ENCODE peak calls at places on chromosomes 13 and 19, in eight cellular contexts. One of them, this sample, is unnamed.

GRCh38 chr19:13790354-13790753 is 4.9 kb upstream of the ZSWIM4 start:
- DNase-seq in HFF-Myc: no peak
- DNase-seq in CD4-positive, alpha-beta T cell: no peak
- DNase-seq in T-helper 2 cell: no peak
- DNase-seq in hypothalamus: no peak
- DNase-seq in stimulated activated CD8-positive, alpha-beta memory T cell treated with anti-CD3 and anti-CD28 coated beads, Interleukin-15, amount 100 ng/mL, for 48 hours: no peak
- DNase-seq in SK-N-MC: no peak
- DNase-seq in T follicular helper cell: no peak
- DNase-seq in this sample: no peak

GRCh38 chr13:101942535-101943157 is 459.2 kb downstream of the FGF14 start:
- DNase-seq in T-helper 2 cell: no peak
- DNase-seq in CD4-positive, alpha-beta T cell: no peak
- DNase-seq in HFF-Myc: no peak
- DNase-seq in T follicular helper cell: no peak
- DNase-seq in stimulated activated CD8-positive, alpha-beta memory T cell treated with anti-CD3 and anti-CD28 coated beads, Interleukin-15, amount 100 ng/mL, for 48 hours: no peak
- DNase-seq in hypothalamus: no peak
- DNase-seq in SK-N-MC: peak; percentile 63
- DNase-seq in this sample: no peak

GRCh38 chr13:35283856-35284255 is 192.6 kb downstream of the MAB21L1 start:
- DNase-seq in HFF-Myc: peak; percentile 31
- DNase-seq in T-helper 2 cell: no peak
- DNase-seq in stimulated activated CD8-positive, alpha-beta memory T cell treated with anti-CD3 and anti-CD28 coated beads, Interleukin-15, amount 100 ng/mL, for 48 hours: no peak
- DNase-seq in T follicular helper cell: no peak
- DNase-seq in SK-N-MC: no peak
- DNase-seq in CD4-positive, alpha-beta T cell: no peak
- DNase-seq in hypothalamus: no peak
- DNase-seq in this sample: no peak

GRCh38 chr19:55340784-55341147 is 1.1 kb downstream of the KMT5C start:
- DNase-seq in SK-N-MC: no peak
- DNase-seq in T-helper 2 cell: no peak
- DNase-seq in T follicular helper cell: no peak
- DNase-seq in CD4-positive, alpha-beta T cell: no peak
- DNase-seq in hypothalamus: no peak
- DNase-seq in stimulated activated CD8-positive, alpha-beta memory T cell treated with anti-CD3 and anti-CD28 coated beads, Interleukin-15, amount 100 ng/mL, for 48 hours: no peak
- DNase-seq in HFF-Myc: no peak
- DNase-seq in this sample: no peak

GRCh38 chr19:58569191-58569942 is 3.8 kb downstream of the MZF1 start:
- DNase-seq in SK-N-MC: no peak
- DNase-seq in CD4-positive, alpha-beta T cell: no peak
- DNase-seq in T follicular helper cell: no peak
- DNase-seq in hypothalamus: no peak
- DNase-seq in stimulated activated CD8-positive, alpha-beta memory T cell treated with anti-CD3 and anti-CD28 coated beads, Interleukin-15, amount 100 ng/mL, for 48 hours: no peak
- DNase-seq in HFF-Myc: no peak
- DNase-seq in T-helper 2 cell: no peak
- DNase-seq in this sample: no peak

GRCh38 chr13:40275155-40275554 is 391.3 kb downstream of the FOXO1 start:
- DNase-seq in CD4-positive, alpha-beta T cell: no peak
- DNase-seq in T follicular helper cell: no peak
- DNase-seq in hypothalamus: no peak
- DNase-seq in SK-N-MC: no peak
- DNase-seq in T-helper 2 cell: no peak
- DNase-seq in HFF-Myc: no peak
- DNase-seq in stimulated activated CD8-positive, alpha-beta memory T cell treated with anti-CD3 and anti-CD28 coated beads, Interleukin-15, amount 100 ng/mL, for 48 hours: no peak
- DNase-seq in this sample: no peak

GRCh38 chr19:53871448-53871847 is 3.8 kb downstream of the MYADM start:
- DNase-seq in stimulated activated CD8-positive, alpha-beta memory T cell treated with anti-CD3 and anti-CD28 coated beads, Interleukin-15, amount 100 ng/mL, for 48 hours: no peak
- DNase-seq in HFF-Myc: no peak
- DNase-seq in CD4-positive, alpha-beta T cell: no peak
- DNase-seq in hypothalamus: no peak
- DNase-seq in SK-N-MC: no peak
- DNase-seq in T follicular helper cell: no peak
- DNase-seq in T-helper 2 cell: no peak
- DNase-seq in this sample: no peak

GRCh38 chr13:97658556-97658955 is 224.6 kb downstream of the RAP2A start:
- DNase-seq in hypothalamus: no peak
- DNase-seq in stimulated activated CD8-positive, alpha-beta memory T cell treated with anti-CD3 and anti-CD28 coated beads, Interleukin-15, amount 100 ng/mL, for 48 hours: no peak
- DNase-seq in HFF-Myc: no peak
- DNase-seq in T follicular helper cell: no peak
- DNase-seq in T-helper 2 cell: no peak
- DNase-seq in CD4-positive, alpha-beta T cell: no peak
- DNase-seq in SK-N-MC: no peak
- DNase-seq in this sample: no peak

GRCh38 chr13:44697058-44697457 is 120.9 kb upstream of the TSC22D1 start:
- DNase-seq in HFF-Myc: no peak
- DNase-seq in CD4-positive, alpha-beta T cell: no peak
- DNase-seq in T follicular helper cell: no peak
- DNase-seq in hypothalamus: no peak
- DNase-seq in SK-N-MC: no peak
- DNase-seq in T-helper 2 cell: no peak
- DNase-seq in stimulated activated CD8-positive, alpha-beta memory T cell treated with anti-CD3 and anti-CD28 coated beads, Interleukin-15, amount 100 ng/mL, for 48 hours: no peak
- DNase-seq in this sample: no peak

GRCh38 chr19:18932216-18932841 is 8.7 kb downstream of the HOMER3 start:
- DNase-seq in SK-N-MC: no peak
- DNase-seq in HFF-Myc: no peak
- DNase-seq in T-helper 2 cell: peak; percentile 79
- DNase-seq in CD4-positive, alpha-beta T cell: peak; percentile 84
- DNase-seq in T follicular helper cell: peak; percentile 85
- DNase-seq in stimulated activated CD8-positive, alpha-beta memory T cell treated with anti-CD3 and anti-CD28 coated beads, Interleukin-15, amount 100 ng/mL, for 48 hours: peak; percentile 73
- DNase-seq in hypothalamus: peak; percentile 67
- DNase-seq in this sample: peak; percentile 61

GRCh38 chr19:18723871-18724377 is 40.4 kb downstream of the CRTC1 start:
- DNase-seq in hypothalamus: no peak
- DNase-seq in T-helper 2 cell: no peak
- DNase-seq in HFF-Myc: no peak
- DNase-seq in SK-N-MC: no peak
- DNase-seq in stimulated activated CD8-positive, alpha-beta memory T cell treated with anti-CD3 and anti-CD28 coated beads, Interleukin-15, amount 100 ng/mL, for 48 hours: no peak
- DNase-seq in T follicular helper cell: no peak
- DNase-seq in CD4-positive, alpha-beta T cell: no peak
- DNase-seq in this sample: no peak

GRCh38 chr13:76383671-76384461 is 502.3 kb downstream of the KCTD12 start:
- DNase-seq in T-helper 2 cell: no peak
- DNase-seq in HFF-Myc: peak; percentile 91
- DNase-seq in SK-N-MC: peak; percentile 16
- DNase-seq in hypothalamus: no peak
- DNase-seq in stimulated activated CD8-positive, alpha-beta memory T cell treated with anti-CD3 and anti-CD28 coated beads, Interleukin-15, amount 100 ng/mL, for 48 hours: no peak
- DNase-seq in CD4-positive, alpha-beta T cell: no peak
- DNase-seq in T follicular helper cell: no peak
- DNase-seq in this sample: no peak

GRCh38 chr19:44753932-44754742 is 5.6 kb downstream of the BCL3 start:
- DNase-seq in HFF-Myc: no peak
- DNase-seq in T-helper 2 cell: peak; percentile 43
- DNase-seq in hypothalamus: peak; percentile 21
- DNase-seq in SK-N-MC: no peak
- DNase-seq in CD4-positive, alpha-beta T cell: peak; percentile 43
- DNase-seq in T follicular helper cell: no peak
- DNase-seq in stimulated activated CD8-positive, alpha-beta memory T cell treated with anti-CD3 and anti-CD28 coated beads, Interleukin-15, amount 100 ng/mL, for 48 hours: peak; percentile 84
- DNase-seq in this sample: peak; percentile 59

GRCh38 chr19:15372470-15372869 is 7.1 kb downstream of the AKAP8 start:
- DNase-seq in T-helper 2 cell: no peak
- DNase-seq in HFF-Myc: no peak
- DNase-seq in T follicular helper cell: no peak
- DNase-seq in hypothalamus: no peak
- DNase-seq in stimulated activated CD8-positive, alpha-beta memory T cell treated with anti-CD3 and anti-CD28 coated beads, Interleukin-15, amount 100 ng/mL, for 48 hours: peak; percentile 40
- DNase-seq in CD4-positive, alpha-beta T cell: no peak
- DNase-seq in SK-N-MC: no peak
- DNase-seq in this sample: no peak

GRCh38 chr13:79770056-79770455 is 289.1 kb downstream of the NDFIP2 start:
- DNase-seq in T-helper 2 cell: no peak
- DNase-seq in SK-N-MC: no peak
- DNase-seq in T follicular helper cell: no peak
- DNase-seq in hypothalamus: no peak
- DNase-seq in CD4-positive, alpha-beta T cell: no peak
- DNase-seq in HFF-Myc: no peak
- DNase-seq in stimulated activated CD8-positive, alpha-beta memory T cell treated with anti-CD3 and anti-CD28 coated beads, Interleukin-15, amount 100 ng/mL, for 48 hours: no peak
- DNase-seq in this sample: no peak

GRCh38 chr13:31797154-31797775 is 57.9 kb downstream of the RXFP2 start:
- DNase-seq in hypothalamus: no peak
- DNase-seq in CD4-positive, alpha-beta T cell: no peak
- DNase-seq in stimulated activated CD8-positive, alpha-beta memory T cell treated with anti-CD3 and anti-CD28 coated beads, Interleukin-15, amount 100 ng/mL, for 48 hours: no peak
- DNase-seq in T follicular helper cell: no peak
- DNase-seq in SK-N-MC: peak; percentile 5
- DNase-seq in T-helper 2 cell: no peak
- DNase-seq in HFF-Myc: peak; percentile 20
- DNase-seq in this sample: no peak

GRCh38 chr19:13228561-13228960 is 78.3 kb downstream of the IER2 start:
- DNase-seq in stimulated activated CD8-positive, alpha-beta memory T cell treated with anti-CD3 and anti-CD28 coated beads, Interleukin-15, amount 100 ng/mL, for 48 hours: no peak
- DNase-seq in CD4-positive, alpha-beta T cell: no peak
- DNase-seq in T follicular helper cell: no peak
- DNase-seq in HFF-Myc: no peak
- DNase-seq in hypothalamus: no peak
- DNase-seq in T-helper 2 cell: no peak
- DNase-seq in SK-N-MC: no peak
- DNase-seq in this sample: no peak

This sample was measured in activated B cell treated with CpG ODN at 0.5 μM for 24 hours.